ENCODE peak calls at places on chromosome 15, in five cellular contexts. S is H1, J is H9, R is IMR-90, A is mesendoderm. W is an unnamed sample.

GRCh38 chr15:72183781-72184164 is 13.8 kb downstream of the GRAMD2A start:
- DNase-seq in A (no peak), S (no peak), R (no peak), J (no peak), W (no peak)

GRCh38 chr15:71752604-71753289 is 57.6 kb upstream of the NR2E3 start:
- DNase-seq in A (peak; percentile 60), J (peak; percentile 44), S (no peak), R (peak; percentile 94), W (peak; percentile 18)

GRCh38 chr15:45126535-45127158 is 3.0 kb downstream of the DUOXA1 start:
- DNase-seq in R (peak; percentile 36), S (no peak), A (no peak), J (no peak), W (no peak)

GRCh38 chr15:66746231-66746605 is 44.2 kb downstream of the SMAD6 start:
- DNase-seq in J (no peak), S (no peak), A (no peak), R (no peak), W (no peak)

GRCh38 chr15:25763206-25763880 is 99.8 kb downstream of the ATP10A start:
- DNase-seq in A (no peak), J (no peak), S (no peak), R (peak; percentile 61), W (no peak)

GRCh38 chr15:80931191-80931590 is 58.4 kb downstream of the MESD start:
- DNase-seq in S (no peak), R (no peak), A (no peak), J (no peak), W (no peak)

GRCh38 chr15:78382114-78382886 is 42.1 kb downstream of the CRABP1 start:
- DNase-seq in R (no peak), A (no peak), S (no peak), J (no peak), W (no peak)

GRCh38 chr15:74655424-74655823 is 39.8 kb downstream of the CLK3 start:
- DNase-seq in R (no peak), A (no peak), S (no peak), J (no peak), W (no peak)

GRCh38 chr15:78083687-78084358 is 6.3 kb upstream of the TBC1D2B start:
- DNase-seq in S (no peak), J (no peak), R (no peak), A (no peak), W (no peak)

GRCh38 chr15:65132841-65133549 is 613 bp downstream of the PDCD7 start:
- DNase-seq in J (peak; percentile 53), R (peak; percentile 47), A (peak; percentile 74), S (peak; percentile 77), W (peak; percentile 35)

GRCh38 chr15:63232400-63232799 is 43.0 kb downstream of the RAB8B start:
- DNase-seq in R (no peak), A (no peak), S (no peak), J (no peak), W (no peak)

GRCh38 chr15:26438718-26439117 is 334.1 kb downstream of the GABRB3 start:
- DNase-seq in S (no peak), A (no peak), R (no peak), J (no peak), W (no peak)

GRCh38 chr15:57382222-57382621 is 5.9 kb downstream of the CGNL1 start:
- DNase-seq in A (no peak), R (no peak), S (no peak), J (no peak), W (no peak)

GRCh38 chr15:55267401-55268053 is 22.1 kb downstream of the RAB27A start:
- DNase-seq in S (no peak), J (no peak), R (peak; percentile 74), A (no peak), W (no peak)

GRCh38 chr15:77819271-77819806 is 186.6 kb upstream of the LINGO1 start:
- DNase-seq in R (no peak), A (no peak), S (peak; percentile 61), J (no peak), W (no peak)

GRCh38 chr15:67803996-67804843 is 21.1 kb upstream of the SKOR1 start:
- DNase-seq in J (peak; percentile 68), A (peak; percentile 83), R (no peak), S (peak; percentile 78), W (no peak)

GRCh38 chr15:84658080-84658787 is at the start of gene NMB:
- DNase-seq in R (peak; percentile 63), A (peak; percentile 94), J (peak; percentile 95), S (peak; percentile 89), W (peak; percentile 86)
- H2BK5ac ChIP-seq in R (no peak within 1 kb of the TSS), A (no peak within 1 kb of the TSS), J (no peak within 1 kb of the TSS), S (peak within 1 kb of the TSS; percentile 71), W (no peak within 1 kb of the TSS)

DNA sequence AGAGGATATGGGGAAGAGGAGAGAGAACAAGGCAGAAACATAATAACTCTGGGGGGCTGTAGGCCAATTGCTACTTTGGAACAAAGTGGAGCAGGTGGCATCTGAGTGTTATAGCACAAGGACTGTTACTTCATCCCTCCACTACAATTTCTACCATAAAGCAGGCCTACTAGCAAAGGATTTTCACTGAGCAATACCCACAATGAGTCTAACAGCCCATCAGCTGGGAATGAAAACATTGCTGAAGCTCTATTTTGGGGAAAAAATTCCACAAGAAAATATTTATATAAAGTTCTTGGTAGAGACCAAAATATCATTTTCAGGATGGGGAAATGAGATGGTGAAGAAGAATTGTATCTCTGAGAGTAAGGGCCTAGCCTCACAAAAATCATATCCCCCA is 3.6 kb upstream of the SHC4 start:
- DNase-seq in A (no peak), R (peak; percentile 36), J (no peak), S (no peak), W (no peak)
- H3K4me2 ChIP-seq in A (no peak overlapping the region), R (peak overlapping the region; percentile 3), J (no peak overlapping the region), S (no peak overlapping the region), W (no peak overlapping the region)

GRCh38 chr15:90529008-90529368 is 735 bp upstream of the CRTC3 start:
- DNase-seq in R (no peak), S (no peak), A (no peak), J (no peak), W (no peak)
- H2BK5ac ChIP-seq in R (no peak overlapping the region), S (no peak overlapping the region), A (no peak overlapping the region), J (no peak overlapping the region), W (no peak overlapping the region)

DNA sequence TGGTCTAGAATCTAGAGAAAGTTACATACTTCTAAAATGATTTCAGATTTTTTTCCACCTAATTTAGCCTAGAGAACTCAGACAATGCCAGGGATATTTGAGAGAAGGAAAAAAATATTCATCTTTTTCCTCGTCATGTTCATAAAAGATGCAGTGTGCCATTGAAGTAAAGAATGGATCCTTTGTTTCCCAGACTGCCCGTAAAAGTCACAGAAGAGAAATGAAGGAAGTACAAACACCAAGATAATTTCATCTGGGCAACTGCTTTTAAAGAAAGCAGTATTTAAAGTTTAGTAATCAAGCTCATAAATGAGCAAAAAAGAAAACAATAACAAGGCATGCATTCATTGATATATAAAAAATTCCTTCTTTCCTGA is 47.2 kb downstream of the TTC23 start:
- DNase-seq in S (no peak), A (no peak), R (no peak), J (no peak), W (no peak)
- H3K4me2 ChIP-seq in S (no peak overlapping the region), A (no peak overlapping the region), R (no peak overlapping the region), J (no peak overlapping the region), W (no peak overlapping the region)

DNA sequence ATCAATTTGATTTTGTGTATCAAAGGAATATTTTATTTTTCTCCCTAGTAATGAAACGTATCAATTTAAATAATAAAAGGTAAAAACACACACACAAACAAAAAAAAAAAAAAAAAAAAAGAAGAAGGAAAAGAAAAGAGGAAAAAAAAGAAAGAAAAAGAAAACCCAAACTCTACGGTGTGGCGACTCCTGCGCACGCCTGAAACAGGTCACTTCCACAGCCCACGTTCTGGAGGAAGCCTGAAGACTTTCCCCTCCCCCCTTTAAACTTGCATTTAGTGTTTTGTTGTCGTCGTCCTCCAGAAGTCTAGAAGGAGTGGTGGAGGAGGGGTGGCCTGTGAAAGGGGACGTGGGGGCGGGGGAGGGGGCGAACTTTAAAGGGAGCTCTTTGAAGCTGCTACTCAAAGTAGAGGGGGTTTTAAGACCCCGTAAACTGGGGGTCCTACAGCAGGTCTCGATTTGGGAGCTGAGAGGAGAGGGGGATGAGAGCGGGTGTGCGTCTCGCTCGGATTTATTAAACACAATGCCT is 2.3 kb upstream of the TLE3 start:
- DNase-seq in J (no peak), S (no peak), A (peak; percentile 83), R (no peak), W (no peak)
- H2BK5ac ChIP-seq in J (no peak overlapping the region), S (peak overlapping the region; percentile 52), A (peak overlapping the region; percentile 76), R (no peak overlapping the region), W (no peak overlapping the region)

DNA sequence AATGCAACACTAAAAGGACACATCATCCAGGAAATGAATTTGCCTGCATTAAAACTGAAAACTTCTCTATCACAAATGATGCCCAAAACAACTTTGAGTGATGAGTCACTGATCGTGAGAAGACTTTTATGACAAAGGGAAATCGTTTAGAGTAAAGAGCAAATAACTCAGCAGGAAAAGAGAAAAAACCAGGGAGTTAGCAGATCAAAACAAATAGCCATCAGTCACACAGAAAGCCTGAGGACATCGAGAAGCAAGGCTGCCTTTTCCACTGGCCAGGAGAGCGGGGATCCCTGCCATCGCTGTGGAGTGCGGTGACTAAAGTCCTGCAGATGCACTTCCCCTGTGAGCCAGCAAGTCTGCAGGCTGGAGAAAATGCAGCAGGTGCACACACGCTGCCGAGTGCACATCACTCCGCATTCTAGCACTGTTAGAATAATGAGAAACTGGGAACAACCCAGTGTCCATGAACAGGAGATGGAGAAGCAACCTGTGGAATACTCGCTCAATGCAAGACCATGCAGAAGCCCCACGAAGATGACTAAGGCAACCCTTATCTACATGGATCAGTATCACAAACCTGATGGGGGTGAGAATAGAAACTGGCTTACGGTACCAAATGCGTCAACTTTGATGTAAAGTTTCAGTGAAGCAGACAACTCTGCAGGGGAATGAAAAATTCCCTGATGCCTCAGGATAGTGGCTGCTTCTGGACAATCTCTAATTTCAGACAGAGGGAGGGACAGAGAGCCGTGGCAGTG is 86.4 kb downstream of the NSMCE3 start:
- DNase-seq in R (no peak), S (no peak), A (no peak), J (no peak), W (no peak)
- H3K4me2 ChIP-seq in R (no peak overlapping the region), S (no peak overlapping the region), A (no peak overlapping the region), J (no peak overlapping the region), W (no peak overlapping the region)

GRCh38 chr15:60469893-60470641 is 8.9 kb downstream of the ICE2 start:
- DNase-seq in A (no peak), R (peak; percentile 14), S (no peak), J (no peak), W (no peak)
- H2BK5ac ChIP-seq in A (no peak overlapping the region), R (no peak overlapping the region), S (no peak overlapping the region), J (no peak overlapping the region), W (no peak overlapping the region)

W was measured in neuronal stem cell.